ENCODE peak calls at places on chromosomes 11 and 22, in four cellular contexts. K is cardiac muscle cell; S is H1; F is CD4-positive, CD25-positive, alpha-beta regulatory T cell. G is an unnamed sample.
A peak's percentile ranks its signal among the peaks of the same experiment; 100 is the strongest.

GRCh38 chr11:116691779-116692178 is 81.0 kb downstream of the BUD13 start:
- DNase-seq in F (peak; percentile 16), K (peak; percentile 63), S (no peak), G (no peak)

GRCh38 chr11:69912911-69913451 is 93.8 kb upstream of the FGF3 start:
- DNase-seq in F (no peak), S (no peak), K (no peak), G (no peak)

GRCh38 chr11:78390809-78391208 is 26.8 kb downstream of the GAB2 start:
- DNase-seq in K (no peak), F (no peak), S (no peak), G (no peak)

GRCh38 chr11:122069946-122070345 is 46.1 kb downstream of the BLID start:
- DNase-seq in S (no peak), K (peak; percentile 59), F (no peak), G (no peak)

GRCh38 chr22:37295946-37296345 is 13.6 kb downstream of the CYTH4 start:
- DNase-seq in K (no peak), F (no peak), S (no peak), G (no peak)

GRCh38 chr22:20080445-20080775 is 369 bp downstream of the DGCR8 start:
- DNase-seq in F (peak; percentile 71), K (peak; percentile 76), S (no peak), G (no peak)

GRCh38 chr11:27281276-27281675 is 81.7 kb downstream of the CCDC34 start:
- DNase-seq in K (no peak), S (no peak), F (no peak), G (no peak)

GRCh38 chr11:110377451-110377850 is 52.3 kb upstream of the FDX1 start:
- DNase-seq in S (no peak), F (no peak), K (no peak), G (no peak)

GRCh38 chr11:74268451-74268850 is 43.0 kb downstream of the P4HA3 start:
- DNase-seq in F (no peak), S (no peak), K (no peak), G (no peak)

GRCh38 chr22:27650572-27650971 is 151.0 kb downstream of the MN1 start:
- DNase-seq in S (no peak), F (no peak), K (no peak), G (no peak)

GRCh38 chr22:37214431-37215025 is 2.3 kb upstream of the SSTR3 start:
- DNase-seq in F (no peak), K (peak; percentile 16), S (no peak), G (no peak)

GRCh38 chr11:110093407-110094297 is 460 bp downstream of the ZC3H12C start:
- DNase-seq in K (peak; percentile 53), S (no peak), F (no peak), G (no peak)

GRCh38 chr11:9783986-9784385 is 120.1 kb downstream of the SWAP70 start:
- DNase-seq in K (no peak), S (no peak), F (no peak), G (no peak)

GRCh38 chr11:41486436-41486835 is 27.0 kb upstream of the LRRC4C start:
- DNase-seq in F (no peak), S (no peak), K (no peak), G (no peak)

GRCh38 chr11:92383430-92383829 is 158.8 kb downstream of the FAT3 start:
- DNase-seq in S (no peak), K (no peak), F (no peak), G (no peak)

GRCh38 chr11:92384807-92385206 is 160.2 kb downstream of the FAT3 start:
- DNase-seq in K (no peak), S (no peak), F (no peak), G (no peak)

GRCh38 chr11:92384316-92384715 is 159.7 kb downstream of the FAT3 start:
- DNase-seq in S (no peak), F (no peak), K (no peak), G (no peak)

GRCh38 chr11:92380882-92381281 is 156.3 kb downstream of the FAT3 start:
- DNase-seq in F (no peak), S (no peak), K (no peak), G (no peak)

DNA sequence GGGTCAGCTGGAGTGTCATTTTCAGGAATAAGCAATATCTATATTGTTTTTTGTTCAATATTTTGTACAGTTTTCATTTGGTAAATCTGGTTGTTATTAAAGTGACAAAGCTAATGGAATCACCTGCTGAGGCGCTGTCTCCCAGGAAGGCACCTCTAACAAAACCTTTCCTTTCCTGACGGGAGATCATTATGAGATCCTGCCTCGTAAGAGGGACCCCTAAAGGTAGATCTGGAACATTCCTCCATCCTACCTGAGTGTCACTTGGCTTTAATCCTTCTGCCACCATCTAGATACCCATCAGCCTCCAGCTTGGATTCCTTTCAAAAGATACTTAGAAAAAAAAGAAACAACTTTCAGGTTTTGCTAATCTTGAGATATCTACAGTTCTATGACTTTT is 157.7 kb downstream of the FAT3 start:
- DNase-seq in K (no peak), S (no peak), F (no peak), G (no peak)
- H3K27ac ChIP-seq in K (no peak overlapping the region), S (no peak overlapping the region), F (no peak overlapping the region), G (no peak overlapping the region)

DNA sequence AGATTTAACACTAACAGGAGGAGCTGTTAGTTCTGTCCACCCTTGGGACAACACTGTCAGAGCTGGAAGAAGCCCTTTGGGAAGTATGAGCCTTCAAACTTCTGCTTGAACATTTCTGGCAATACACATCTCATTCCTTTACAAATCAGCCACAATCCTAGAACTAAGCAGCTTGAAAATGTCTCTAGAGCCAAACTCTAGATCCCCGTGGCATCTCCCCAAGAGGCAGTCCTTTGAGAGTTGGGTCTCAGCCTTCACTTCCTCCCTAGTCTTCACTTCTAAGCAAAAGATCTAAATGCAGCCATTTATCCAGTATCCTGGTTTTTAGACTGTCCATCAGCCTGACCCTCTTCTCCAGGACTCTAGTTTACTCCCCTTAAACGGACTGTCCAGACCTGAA is 26.9 kb downstream of the ARFGAP2 start:
- DNase-seq in K (no peak), S (no peak), F (no peak), G (no peak)
- H3K4me1 ChIP-seq in K (no peaks in the 10 kb centered on the region), S (peaks cover 2% of the 10 kb centered on the region), F (peaks cover 16% of the 10 kb centered on the region), G (peaks cover 20% of the 10 kb centered on the region)

GRCh38 chr22:21839765-21840140 is 27.7 kb downstream of the MAPK1 start:
- DNase-seq in S (no peak), F (no peak), K (no peak), G (no peak)

GRCh38 chr22:21837184-21837979 is 30.1 kb downstream of the MAPK1 start:
- DNase-seq in S (peak; percentile 23), F (no peak), K (peak; percentile 62), G (no peak)

GRCh38 chr22:21832291-21833290 is 34.9 kb downstream of the MAPK1 start:
- DNase-seq in K (peak; percentile 26), F (no peak), S (no peak), G (no peak)

GRCh38 chr22:21834869-21835268 is 32.6 kb downstream of the MAPK1 start:
- DNase-seq in K (no peak), S (no peak), F (no peak), G (no peak)

GRCh38 chr22:21835378-21835777 is 32.1 kb downstream of the MAPK1 start:
- DNase-seq in K (no peak), S (no peak), F (no peak), G (no peak)
- H3K27ac ChIP-seq in K (peak overlapping the region; percentile 27), S (no peak overlapping the region), F (no peak overlapping the region), G (no peak overlapping the region)

DNA sequence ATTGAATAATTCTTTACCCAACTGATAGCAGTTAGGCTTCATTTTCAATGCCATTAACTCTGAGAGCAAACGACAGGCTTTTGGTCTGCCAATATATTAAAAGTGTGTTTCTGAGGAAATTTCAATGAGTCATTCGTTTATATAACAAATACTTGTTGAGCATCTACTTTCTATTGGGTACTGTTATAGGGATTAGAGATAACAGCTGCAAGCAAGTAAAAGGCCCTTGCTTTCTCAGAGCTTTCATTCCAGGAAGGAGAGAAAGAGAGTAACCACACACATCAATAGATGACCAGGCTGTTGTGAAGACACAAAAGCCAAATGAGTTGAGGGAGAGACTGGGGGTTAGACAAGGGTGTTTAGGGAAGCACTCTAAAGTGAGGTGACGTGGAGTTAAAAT is 35.7 kb downstream of the CD44 start:
- DNase-seq in F (no peak), S (no peak), K (no peak), G (no peak)
- H3K4me1 ChIP-seq in F (peaks cover 97% of the 10 kb centered on the region), S (no peaks in the 10 kb centered on the region), K (peaks cover 24% of the 10 kb centered on the region), G (peaks cover 61% of the 10 kb centered on the region)

GRCh38 chr11:34633640-34633989 is 12.7 kb downstream of the EHF start:
- DNase-seq in S (no peak), F (no peak), K (no peak), G (no peak)
- H3K27ac ChIP-seq in S (no peak overlapping the region), F (no peak overlapping the region), K (no peak overlapping the region), G (peak overlapping the region; percentile 78)

DNA sequence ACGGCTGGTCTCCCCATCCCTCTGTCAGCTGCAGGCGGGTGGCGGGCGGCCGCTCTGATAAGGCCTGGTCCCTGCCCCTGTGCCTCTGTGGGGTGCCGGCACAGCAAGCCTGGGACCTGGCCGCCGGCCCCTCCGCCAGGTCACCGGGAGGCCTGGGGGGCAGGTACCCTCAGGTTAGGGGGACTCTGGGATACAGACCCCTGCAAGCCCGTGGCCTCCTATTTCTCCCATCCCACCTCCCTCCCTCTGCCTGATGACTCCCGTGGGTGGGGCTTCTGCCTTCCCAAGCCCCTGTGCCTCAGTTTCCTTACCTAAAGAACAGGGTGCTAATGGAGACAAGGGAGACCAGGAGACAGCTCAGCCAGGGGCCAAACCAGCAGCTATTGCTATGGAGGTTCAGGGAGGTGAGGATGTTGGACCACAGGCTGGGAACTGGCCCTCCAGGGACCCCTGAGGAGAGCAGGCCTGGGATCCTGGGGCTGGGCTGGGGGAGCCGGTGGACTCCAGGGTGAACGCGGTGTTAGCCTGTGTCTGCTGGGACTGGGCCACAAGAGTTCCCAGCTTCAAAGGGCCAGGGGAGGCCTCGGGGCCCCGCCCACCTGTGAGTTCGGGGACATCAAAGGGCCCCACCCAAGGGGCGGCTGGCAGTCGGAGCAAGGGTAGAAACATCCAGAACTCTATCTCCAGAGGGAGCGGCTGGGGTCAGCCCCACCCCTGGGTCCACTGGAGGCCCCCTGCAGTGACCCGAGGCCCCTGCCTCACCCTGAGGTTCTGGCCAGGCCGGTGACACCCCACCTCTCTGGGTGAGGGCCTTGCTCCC is 32.0 kb upstream of the TH start:
- DNase-seq in S (no peak), F (no peak), K (no peak), G (no peak)
- H3K4me1 ChIP-seq in S (no peaks in the 10 kb centered on the region), F (no peaks in the 10 kb centered on the region), K (no peaks in the 10 kb centered on the region), G (peaks cover 4% of the 10 kb centered on the region)

DNA sequence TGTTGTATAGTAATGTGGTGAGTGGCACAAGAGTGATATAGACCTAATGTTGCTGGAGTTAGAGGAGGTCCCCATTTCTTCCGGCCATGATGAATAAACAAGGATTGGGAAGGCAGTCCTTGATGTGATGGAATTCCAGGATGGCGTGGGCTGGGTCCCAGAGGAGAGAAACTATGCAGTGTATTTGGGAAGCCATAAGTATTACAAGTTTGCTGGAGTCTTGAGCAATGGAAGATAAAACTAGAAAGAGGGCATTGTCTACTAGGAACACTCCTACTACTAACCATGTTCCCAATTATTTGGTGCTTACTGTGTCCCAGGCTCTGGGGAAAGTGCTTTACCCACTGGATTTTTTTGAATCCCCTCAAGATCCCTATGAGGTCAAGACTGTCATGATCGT is 20.0 kb downstream of the LDLRAD3 start:
- DNase-seq in K (no peak), F (no peak), S (no peak), G (no peak)
- H3K27ac ChIP-seq in K (no peak overlapping the region), F (no peak overlapping the region), S (no peak overlapping the region), G (no peak overlapping the region)

G was measured in esophagus squamous epithelium.